ENCODE peak calls at places on chromosomes 5 and 9, in ten cellular contexts. Y is choroid plexus epithelial cell, W is SK-N-SH, K is astrocyte of the spinal cord, F is brain microvascular endothelial cell, U is MM.1S, O is bronchial epithelial cell, X is mucosa of descending colon, V is GM23338, P is HepG2. Z is an unnamed sample.

GRCh38 chr9:14383815-14384214 is 69.9 kb upstream of the NFIB start:
- DNase-seq in Y (no peak), W (no peak), K (no peak), F (no peak), U (no peak), O (no peak), X (no peak), V (no peak), P (no peak), Z (no peak)

GRCh38 chr5:30809907-30810306 is 383.6 kb upstream of the CDH6 start:
- DNase-seq in Y (no peak), W (no peak), K (no peak), F (no peak), U (no peak), O (no peak), X (no peak), V (no peak), P (no peak), Z (peak; percentile 4)

GRCh38 chr5:129509363-129509762 is 49.3 kb downstream of the ADAMTS19 start:
- DNase-seq in Y (no peak), W (no peak), K (no peak), F (no peak), U (no peak), O (no peak), X (no peak), V (no peak), P (no peak), Z (no peak)

GRCh38 chr5:98763001-98763630 is 10.3 kb upstream of the RGMB start:
- DNase-seq in Y (peak; percentile 89), W (no peak), K (peak; percentile 85), F (peak; percentile 91), U (no peak), O (no peak), X (no peak), V (peak; percentile 91), P (no peak), Z (no peak)

GRCh38 chr5:151148583-151148982 is 9.0 kb downstream of the ANXA6 start:
- DNase-seq in Y (no peak), W (no peak), K (no peak), F (no peak), U (no peak), O (no peak), X (no peak), V (no peak), P (no peak), Z (no peak)

GRCh38 chr9:89425024-89425805 is 72.7 kb downstream of the SEMA4D start:
- DNase-seq in Y (peak; percentile 38), W (no peak), K (peak; percentile 9), F (no peak), U (no peak), O (no peak), X (no peak), V (no peak), P (no peak), Z (no peak)

GRCh38 chr5:163917741-163918140 is 412.3 kb downstream of the MAT2B start:
- DNase-seq in Y (peak; percentile 19), W (no peak), K (no peak), F (no peak), U (no peak), O (peak; percentile 83), X (no peak), V (no peak), P (no peak), Z (no peak)

GRCh38 chr5:82641362-82641988 is 363.3 kb upstream of the RPS23 start:
- DNase-seq in Y (peak; percentile 94), W (peak; percentile 64), K (peak; percentile 88), F (peak; percentile 85), U (peak; percentile 77), O (peak; percentile 85), X (no peak), V (peak; percentile 70), P (peak; percentile 82), Z (peak; percentile 49)

DNA sequence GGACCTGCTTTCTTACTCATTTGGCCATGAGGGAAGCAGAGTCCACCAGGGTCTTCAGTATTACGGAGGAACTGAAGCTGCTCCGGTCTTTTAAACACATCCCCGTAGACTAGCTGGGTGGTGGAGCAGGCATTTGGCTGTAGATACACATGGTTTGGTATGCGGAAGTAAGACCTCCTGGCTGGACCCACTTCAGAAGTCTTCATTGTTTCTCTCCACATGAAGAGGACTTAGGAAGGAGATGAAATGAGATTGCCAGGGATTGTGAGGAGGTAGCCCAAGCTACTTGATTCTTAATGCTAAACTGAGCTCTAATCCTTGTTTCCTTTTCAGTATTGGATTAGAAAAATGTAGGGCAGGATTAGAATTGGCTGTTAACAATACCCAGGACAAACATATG is 32.9 kb downstream of the STXBP1 start:
- DNase-seq in Y (peak; percentile 48), W (no peak), K (peak; percentile 6), F (no peak), U (no peak), O (peak; percentile 6), X (no peak), V (no peak), P (no peak), Z (no peak)
- H3K4me3 ChIP-seq in Y (no peak overlapping the region), W (no peak overlapping the region), K (no peak overlapping the region), F (no peak overlapping the region), U (no peak overlapping the region), O (no peak overlapping the region), X (no peak overlapping the region), V (no peak overlapping the region), P (no peak overlapping the region), Z (no peak overlapping the region)

GRCh38 chr5:64834037-64834436 is 65.3 kb downstream of the CWC27 start:
- DNase-seq in Y (peak; percentile 71), W (no peak), K (no peak), F (no peak), U (no peak), O (no peak), X (no peak), V (no peak), P (no peak), Z (no peak)

GRCh38 chr5:64835266-64835665 is 66.5 kb downstream of the CWC27 start:
- DNase-seq in Y (no peak), W (no peak), K (no peak), F (no peak), U (no peak), O (no peak), X (no peak), V (no peak), P (no peak), Z (no peak)

GRCh38 chr5:64836190-64836750 is 67.5 kb downstream of the CWC27 start:
- DNase-seq in Y (no peak), W (no peak), K (no peak), F (no peak), U (peak; percentile 21), O (no peak), X (no peak), V (no peak), P (no peak), Z (no peak)

GRCh38 chr5:64836786-64837185 is 68.1 kb downstream of the CWC27 start:
- DNase-seq in Y (no peak), W (no peak), K (no peak), F (no peak), U (no peak), O (no peak), X (no peak), V (no peak), P (no peak), Z (no peak)

GRCh38 chr5:64834611-64835010 is 65.9 kb downstream of the CWC27 start:
- DNase-seq in Y (no peak), W (no peak), K (no peak), F (no peak), U (no peak), O (no peak), X (no peak), V (no peak), P (no peak), Z (no peak)
- TF ChIP-seq CTCF in Y (no peak), W (no peak), K (no peak), F (no peak), U (no peak), O (no peak), X (no peak), V (no peak), P (no peak), Z (no peak)

DNA sequence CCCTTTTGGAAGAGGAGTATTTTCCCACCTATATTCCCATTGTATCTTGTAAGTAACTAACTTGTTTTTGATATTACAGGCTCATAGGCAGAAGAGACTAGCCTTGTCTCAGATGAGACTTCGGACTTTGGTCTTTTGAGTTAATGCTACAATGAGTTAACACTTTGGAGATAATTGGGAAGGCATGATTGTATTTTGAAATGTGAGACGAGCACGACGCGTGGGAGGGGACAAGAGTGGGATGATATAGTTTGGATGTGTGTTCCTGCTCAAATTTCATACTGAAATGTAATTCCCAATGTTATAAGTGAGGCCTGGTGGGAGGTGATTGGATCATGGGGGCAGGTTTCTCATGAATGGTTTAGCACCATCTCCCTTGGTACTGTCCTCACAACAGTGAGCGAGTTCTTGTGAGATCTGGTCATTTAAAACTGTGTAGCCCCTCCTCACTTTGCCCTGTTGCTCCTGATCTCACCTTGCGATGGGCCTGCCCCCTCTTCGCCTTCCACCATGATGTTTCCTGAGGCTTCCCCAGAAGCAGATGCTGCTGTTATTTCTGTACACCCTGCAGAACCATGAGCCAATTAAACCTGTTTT is 721.5 kb upstream of the CTNND2 start:
- DNase-seq in Y (no peak), W (no peak), K (no peak), F (no peak), U (no peak), O (no peak), X (no peak), V (peak; percentile 23), P (no peak), Z (no peak)
- H3K4me3 ChIP-seq in Y (no peak overlapping the region), W (no peak overlapping the region), K (no peak overlapping the region), F (no peak overlapping the region), U (no peak overlapping the region), O (no peak overlapping the region), X (no peak overlapping the region), V (peak overlapping the region; percentile 66), P (no peak overlapping the region), Z (no peak overlapping the region)

GRCh38 chr5:74017112-74017511 is 391.1 kb downstream of the ARHGEF28 start:
- DNase-seq in Y (no peak), W (no peak), K (no peak), F (peak; percentile 20), U (no peak), O (peak; percentile 95), X (no peak), V (no peak), P (no peak), Z (no peak)

GRCh38 chr5:74015716-74016115 is 389.7 kb downstream of the ARHGEF28 start:
- DNase-seq in Y (no peak), W (no peak), K (no peak), F (no peak), U (no peak), O (no peak), X (no peak), V (no peak), P (no peak), Z (no peak)

GRCh38 chr5:74017786-74018211 is 391.8 kb downstream of the ARHGEF28 start:
- DNase-seq in Y (peak; percentile 32), W (no peak), K (peak; percentile 61), F (peak; percentile 56), U (no peak), O (peak; percentile 90), X (no peak), V (no peak), P (no peak), Z (no peak)

GRCh38 chr5:74013222-74013621 is 387.2 kb downstream of the ARHGEF28 start:
- DNase-seq in Y (no peak), W (no peak), K (no peak), F (no peak), U (no peak), O (peak; percentile 49), X (no peak), V (no peak), P (no peak), Z (no peak)

DNA sequence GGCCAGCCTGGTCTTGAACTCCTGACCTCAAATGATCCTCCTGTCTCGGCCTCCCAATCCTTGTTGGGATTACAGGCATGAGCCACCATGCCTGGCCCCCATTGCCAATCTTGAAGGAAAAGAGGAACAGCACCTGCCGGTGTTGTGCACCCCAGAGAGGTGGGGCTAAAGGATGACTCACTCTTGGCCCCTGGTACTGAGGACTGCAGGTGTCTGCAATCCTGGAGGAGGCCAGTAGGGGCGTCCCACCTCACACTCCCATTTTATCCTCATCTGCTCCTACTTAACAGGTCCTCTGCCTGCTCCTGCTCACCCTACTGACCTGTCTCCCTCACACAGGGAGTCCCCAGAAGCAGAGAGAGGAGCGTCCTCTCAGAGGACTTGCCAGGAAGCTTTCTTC is 390.4 kb downstream of the ARHGEF28 start:
- DNase-seq in Y (no peak), W (no peak), K (no peak), F (no peak), U (no peak), O (no peak), X (no peak), V (peak; percentile 57), P (peak; percentile 5), Z (no peak)
- TF ChIP-seq CTCF in Y (peak; percentile 15), W (no peak), K (peak; percentile 30), F (peak; percentile 51), U (peak; percentile 17), O (peak; percentile 24), X (no peak), V (peak; percentile 43), P (peak; percentile 21), Z (no peak)

Z was measured in LNCaP clone FGC.